ENCODE peak calls at places on chromosomes 11 and 22, in ten cellular contexts. Q is caudate nucleus, L is A549, K is coronary artery, I is colonic mucosa, H is heart right ventricle, A is IMR-90, F is dorsolateral prefrontal cortex, T is gastrocnemius medialis, W is Panc1. G is an unnamed sample.

GRCh38 chr22:33300165-33300564 is 242.0 kb upstream of the SYN3 start:
- DNase-seq in L (no peak), A (no peak), I (no peak), T (no peak), Q (no peak), W (no peak), K (no peak), F (no peak), H (peak; percentile 32), G (no peak)

GRCh38 chr22:49163960-49164690 is 663.5 kb downstream of the BRD1 start:
- DNase-seq in F (no peak), T (no peak), I (no peak), K (no peak), L (no peak), H (no peak), Q (no peak), A (no peak), W (no peak), G (no peak)

GRCh38 chr11:69008774-69009440 is 4.1 kb downstream of the MRGPRF start:
- DNase-seq in H (peak; percentile 55), Q (no peak), I (peak; percentile 80), A (peak; percentile 99), F (no peak), L (peak; percentile 96), W (no peak), T (no peak), K (peak; percentile 97), G (no peak)

GRCh38 chr22:25403752-25404471 is 160.6 kb upstream of the GRK3 start:
- DNase-seq in A (peak; percentile 41), T (no peak), H (no peak), F (no peak), K (no peak), Q (no peak), L (no peak), W (no peak), I (peak; percentile 47), G (no peak)

GRCh38 chr11:43933608-43934358 is 8.7 kb upstream of the C11orf96 start:
- DNase-seq in K (no peak), A (peak; percentile 48), T (no peak), Q (no peak), W (no peak), L (no peak), H (no peak), F (no peak), I (no peak), G (no peak)

GRCh38 chr11:103322861-103323260 is 213.6 kb downstream of the DYNC2H1 start:
- DNase-seq in A (no peak), H (no peak), W (no peak), K (no peak), L (no peak), F (no peak), I (no peak), T (no peak), Q (no peak), G (no peak)

GRCh38 chr11:19777032-19777341 is 64.3 kb downstream of the NAV2 start:
- DNase-seq in L (peak; percentile 38), W (no peak), Q (peak; percentile 19), T (no peak), I (peak; percentile 51), H (no peak), K (peak; percentile 74), F (no peak), A (no peak), G (no peak)

GRCh38 chr11:5234390-5234834 is at the start of gene HBD:
- DNase-seq in W (no peak), L (no peak), F (no peak), H (no peak), I (no peak), A (peak; percentile 61), K (no peak), Q (no peak), T (no peak), G (no peak)

GRCh38 chr22:33083212-33083611 is 25.0 kb upstream of the SYN3 start:
- DNase-seq in I (no peak), H (no peak), F (no peak), Q (no peak), T (no peak), K (no peak), A (no peak), W (peak; percentile 4), L (no peak), G (no peak)

GRCh38 chr11:101707477-101707876 is 123.7 kb upstream of the TRPC6 start:
- DNase-seq in Q (no peak), W (no peak), I (no peak), F (no peak), A (no peak), T (no peak), K (no peak), L (no peak), H (no peak), G (no peak)

GRCh38 chr22:30000566-30000965 is 79.7 kb upstream of the HORMAD2 start:
- DNase-seq in I (no peak), Q (no peak), T (no peak), W (no peak), H (no peak), A (peak; percentile 82), K (no peak), L (no peak), F (no peak), G (no peak)

GRCh38 chr11:119101759-119102423 is at the start of gene DPAGT1:
- DNase-seq in Q (peak; percentile 82), T (peak; percentile 90), L (peak; percentile 74), A (peak; percentile 97), W (peak; percentile 94), H (peak; percentile 95), K (peak; percentile 96), F (peak; percentile 95), I (peak; percentile 94), G (peak; percentile 96)

GRCh38 chr22:20130319-20130718 is 1.3 kb upstream of the ZDHHC8 start:
- DNase-seq in Q (no peak), I (no peak), W (no peak), H (no peak), F (no peak), T (no peak), L (no peak), K (no peak), A (no peak), G (no peak)

GRCh38 chr22:37690901-37691504 is 4.9 kb downstream of the NOL12 start:
- DNase-seq in F (no peak), W (no peak), K (no peak), A (no peak), T (peak; percentile 34), I (no peak), L (no peak), H (no peak), Q (no peak), G (peak; percentile 82)
- H3K27ac ChIP-seq in F (no peak overlapping the region), W (no peak overlapping the region), K (no peak overlapping the region), A (no peak overlapping the region), T (no peak overlapping the region), I (no peak overlapping the region), L (no peak overlapping the region), H (no peak overlapping the region), Q (no peak overlapping the region), G (peak overlapping the region; percentile 70)

DNA sequence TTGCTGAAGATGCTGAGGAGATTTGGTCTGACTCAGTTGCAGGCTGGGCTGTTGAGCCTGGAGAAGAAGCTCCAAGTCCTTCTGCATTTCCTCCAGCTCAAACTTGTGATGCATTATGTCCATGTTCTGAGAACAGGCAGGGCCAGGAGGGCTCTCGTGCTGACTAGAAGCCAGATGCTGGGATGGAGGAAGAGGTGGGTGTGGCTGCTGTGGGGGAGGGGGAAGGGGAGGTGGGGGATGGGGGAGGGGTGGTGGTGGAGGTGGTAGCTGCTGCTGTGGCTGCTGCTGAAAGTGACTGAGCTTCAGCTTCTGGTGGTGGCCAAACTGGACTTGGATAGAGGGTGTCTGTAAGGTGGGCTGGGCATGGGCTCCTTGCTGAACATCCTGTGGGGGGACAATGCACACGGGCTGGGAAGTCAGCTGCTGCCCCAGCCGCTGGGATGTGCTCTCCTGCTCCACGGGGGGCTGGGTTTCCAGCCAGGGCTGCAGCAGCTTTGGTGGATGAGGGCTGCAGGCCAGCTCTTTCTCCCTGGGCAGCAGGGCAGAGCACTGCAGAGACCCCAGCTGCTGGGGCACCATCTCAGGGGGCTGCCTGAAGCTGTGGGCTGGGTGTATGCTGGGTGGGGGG is 42.0 kb downstream of the TRIM66 start:
- DNase-seq in K (no peak), L (no peak), Q (no peak), I (no peak), W (no peak), A (no peak), H (no peak), T (no peak), F (no peak), G (no peak)
- H3K27ac ChIP-seq in K (no peak overlapping the region), L (no peak overlapping the region), Q (no peak overlapping the region), I (no peak overlapping the region), W (no peak overlapping the region), A (no peak overlapping the region), H (no peak overlapping the region), T (no peak overlapping the region), F (no peak overlapping the region), G (no peak overlapping the region)

GRCh38 chr11:121366038-121366437 is 73.5 kb downstream of the SC5D start:
- DNase-seq in Q (no peak), F (no peak), L (no peak), T (no peak), H (no peak), K (no peak), W (no peak), A (no peak), I (no peak), G (no peak)

GRCh38 chr11:121366970-121367369 is 74.4 kb downstream of the SC5D start:
- DNase-seq in T (no peak), A (no peak), L (no peak), Q (no peak), K (no peak), H (no peak), F (no peak), W (no peak), I (no peak), G (no peak)

GRCh38 chr11:121368504-121368903 is 75.9 kb downstream of the SC5D start:
- DNase-seq in I (no peak), K (no peak), W (no peak), L (no peak), T (no peak), H (no peak), F (no peak), Q (no peak), A (no peak), G (no peak)

GRCh38 chr11:121369366-121369765 is 76.8 kb downstream of the SC5D start:
- DNase-seq in F (no peak), Q (no peak), I (no peak), K (no peak), W (no peak), A (no peak), L (no peak), T (no peak), H (no peak), G (no peak)

DNA sequence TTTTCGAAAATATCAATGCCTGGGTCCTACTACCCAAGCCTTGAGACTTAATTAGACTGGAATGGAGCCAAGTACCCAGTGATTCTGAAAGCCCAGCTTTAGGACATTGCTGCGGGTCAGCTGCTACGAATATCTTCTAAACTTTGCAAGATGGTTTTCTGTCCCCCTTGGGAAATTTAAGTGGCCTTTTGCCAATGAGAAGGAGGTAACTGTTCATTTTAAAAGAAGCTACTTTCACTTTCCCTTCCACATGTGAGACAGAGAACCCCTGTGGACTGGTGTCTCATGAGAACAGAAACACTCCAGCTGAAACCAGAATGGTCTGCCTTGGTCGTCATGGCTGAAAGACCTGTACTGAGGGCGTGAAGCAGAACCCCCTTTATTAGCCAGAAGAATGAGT is 74.9 kb downstream of the SC5D start:
- DNase-seq in Q (no peak), A (peak; percentile 4), H (no peak), W (no peak), K (no peak), F (no peak), L (no peak), I (no peak), T (no peak), G (no peak)
- H3K27ac ChIP-seq in Q (no peak overlapping the region), A (no peak overlapping the region), H (no peak overlapping the region), W (no peak overlapping the region), K (no peak overlapping the region), F (no peak overlapping the region), L (no peak overlapping the region), I (no peak overlapping the region), T (no peak overlapping the region), G (peak overlapping the region; percentile 11)

GRCh38 chr11:47149781-47150180 is 26.9 kb downstream of the ARFGAP2 start:
- DNase-seq in K (no peak), A (no peak), L (no peak), Q (no peak), W (no peak), I (no peak), T (no peak), H (peak; percentile 30), F (no peak), G (no peak)
- H3K27ac ChIP-seq in K (no peak overlapping the region), A (no peak overlapping the region), L (no peak overlapping the region), Q (no peak overlapping the region), W (no peak overlapping the region), I (no peak overlapping the region), T (no peak overlapping the region), H (no peak overlapping the region), F (no peak overlapping the region), G (no peak overlapping the region)

G was measured in breast epithelium.